ENCODE peak calls at places on chromosomes 11 and 22, in six cellular contexts. O is M059J, D is NCI-H1436 treated with DMSO at 0.1 percent for 48 hours, N is AG04450, M is foreskin keratinocyte, R is Right ventricle myocardium superior. S is an unnamed sample.

GRCh38 chr11:33375688-33376311 is 118.6 kb downstream of the HIPK3 start:
- DNase-seq in O (peak; percentile 49), D (no peak), N (no peak), M (peak; percentile 29), R (no peak), S (no peak)

GRCh38 chr11:76615950-76616349 is 54.6 kb downstream of the LRRC32 start:
- DNase-seq in O (peak; percentile 52), D (no peak), N (no peak), M (peak; percentile 76), R (peak; percentile 81), S (no peak)

GRCh38 chr22:45686004-45686403 is 14.4 kb downstream of the ATXN10 start:
- DNase-seq in O (no peak), D (no peak), N (no peak), M (no peak), R (no peak), S (no peak)

GRCh38 chr22:36613958-36614357 is 85.0 kb upstream of the EIF3D start:
- DNase-seq in O (peak; percentile 68), D (no peak), N (no peak), M (no peak), R (no peak), S (no peak)

GRCh38 chr22:41022470-41023298 is 69.7 kb upstream of the EP300 start:
- DNase-seq in O (peak; percentile 82), D (peak; percentile 48), N (peak; percentile 56), M (peak; percentile 63), R (peak; percentile 96), S (peak; percentile 98)

GRCh38 chr11:1838426-1839131 is at the start of gene TNNI2:
- DNase-seq in O (no peak), D (no peak), N (no peak), M (no peak), R (peak; percentile 38), S (peak; percentile 74)

GRCh38 chr22:46149998-46150549 is at the start of gene PPARA:
- DNase-seq in O (peak; percentile 72), D (no peak), N (peak; percentile 13), M (peak; percentile 19), R (peak; percentile 95), S (peak; percentile 97)

GRCh38 chr11:92765965-92766371 is 203.5 kb upstream of the MTNR1B start:
- DNase-seq in O (no peak), D (no peak), N (no peak), M (no peak), R (peak; percentile 38), S (peak; percentile 63)

GRCh38 chr11:7115775-7116174 is 27.0 kb downstream of the RBMXL2 start:
- DNase-seq in O (no peak), D (no peak), N (no peak), M (peak; percentile 34), R (no peak), S (no peak)

GRCh38 chr11:111097191-111097590 is 148.3 kb upstream of the POU2AF2 start:
- DNase-seq in O (peak; percentile 74), D (no peak), N (peak; percentile 46), M (peak; percentile 17), R (peak; percentile 63), S (peak; percentile 72)

GRCh38 chr11:10969387-10969786 is 111.5 kb upstream of the ZBED5 start:
- DNase-seq in O (no peak), D (no peak), N (no peak), M (no peak), R (no peak), S (no peak)

GRCh38 chr22:44332946-44333345 is 20.2 kb upstream of the SHISAL1 start:
- DNase-seq in O (no peak), D (no peak), N (no peak), M (no peak), R (no peak), S (no peak)

GRCh38 chr22:32693102-32693501 is 108.4 kb upstream of the TIMP3 start:
- DNase-seq in O (peak; percentile 80), D (no peak), N (no peak), M (no peak), R (no peak), S (no peak)

GRCh38 chr11:6705905-6706535 is 22.9 kb upstream of the MRPL17 start:
- DNase-seq in O (peak; percentile 58), D (no peak), N (no peak), M (peak; percentile 34), R (no peak), S (no peak)

S was measured in kidney.